ENCODE peak calls at places on chromosomes 1 and 21, in eight cellular contexts. R, V, K, A, D, L, H and F are unnamed samples.

GRCh38 chr1:204155881-204156280 is 4.0 kb upstream of the ETNK2 start:
- ATAC-seq in R (no peak), V (no peak), K (no peak), A (no peak), D (no peak), L (no peak), H (no peak), F (no peak)

GRCh38 chr1:40824591-40825429 is 37.4 kb downstream of the CITED4 start:
- ATAC-seq in R (no peak), V (peak; percentile 17), K (no peak), A (no peak), D (no peak), L (no peak), H (no peak), F (no peak)

GRCh38 chr1:32014199-32014936 is 700 bp downstream of the KHDRBS1 start:
- ATAC-seq in R (peak; percentile 57), V (peak; percentile 52), K (no peak), A (no peak), D (no peak), L (no peak), H (peak; percentile 34), F (peak; percentile 1)

GRCh38 chr1:225962440-225962975 is 21.5 kb upstream of the LEFTY2 start:
- ATAC-seq in R (peak; percentile 64), V (peak; percentile 88), K (peak; percentile 85), A (peak; percentile 83), D (peak; percentile 64), L (peak; percentile 84), H (peak; percentile 49), F (peak; percentile 70)

GRCh38 chr21:38460171-38460742 is 38.0 kb downstream of the ERG start:
- ATAC-seq in R (no peak), V (peak; percentile 77), K (no peak), A (no peak), D (no peak), L (no peak), H (peak; percentile 64), F (no peak)

GRCh38 chr1:118899340-118899739 is 88.8 kb downstream of the TBX15 start:
- ATAC-seq in R (no peak), V (no peak), K (no peak), A (no peak), D (no peak), L (no peak), H (no peak), F (no peak)

GRCh38 chr1:31482478-31483011 is 69.5 kb downstream of the SERINC2 start:
- ATAC-seq in R (peak; percentile 23), V (no peak), K (no peak), A (no peak), D (no peak), L (no peak), H (peak; percentile 14), F (no peak)

GRCh38 chr21:16305686-16306085 is 575.9 kb downstream of the USP25 start:
- ATAC-seq in R (no peak), V (no peak), K (no peak), A (no peak), D (no peak), L (no peak), H (no peak), F (no peak)

GRCh38 chr1:207838156-207839082 is 72.5 kb downstream of the CD34 start:
- ATAC-seq in R (peak; percentile 43), V (no peak), K (no peak), A (no peak), D (no peak), L (peak; percentile 24), H (peak; percentile 90), F (no peak)